ENCODE peak calls at places on chromosomes 1 and 21, in six cellular contexts. L is tibial nerve; C is NB4; Y is type B pancreatic cell; D is effector memory CD4-positive, alpha-beta T cell; X is GM19239. H is an unnamed sample.

GRCh38 chr1:172902861-172903381 is 147.8 kb downstream of the TNFSF18 start:
- DNase-seq in L (no peak), C (no peak), Y (no peak), D (no peak), X (no peak), H (no peak)

GRCh38 chr1:243926803-243927245 is 76.8 kb upstream of the AKT3 start:
- DNase-seq in L (no peak), C (no peak), Y (no peak), D (no peak), X (no peak), H (no peak)

GRCh38 chr1:178093150-178093957 is 550 bp upstream of the RASAL2 start:
- DNase-seq in L (peak), C (peak), Y (peak), D (no peak), X (peak), H (peak)

GRCh38 chr1:201461783-201462441 is 7.1 kb downstream of the PHLDA3 start:
- DNase-seq in L (peak), C (peak), Y (no peak), D (no peak), X (no peak), H (no peak)

GRCh38 chr21:18318156-18318555 is 73.5 kb downstream of the CHODL start:
- DNase-seq in L (no peak), C (no peak), Y (no peak), D (no peak), X (no peak), H (no peak)

GRCh38 chr1:20555025-20555757 is 2.8 kb downstream of the FAM43B start:
- DNase-seq in L (no peak), C (no peak), Y (no peak), D (no peak), X (no peak), H (no peak)

GRCh38 chr1:40431385-40431784 is 18.9 kb upstream of the ZFP69B start:
- DNase-seq in L (no peak), C (no peak), Y (no peak), D (no peak), X (no peak), H (no peak)

GRCh38 chr1:229388876-229389580 is 44.9 kb downstream of the ACTA1 start:
- DNase-seq in L (no peak), C (no peak), Y (no peak), D (no peak), X (no peak), H (no peak)

GRCh38 chr21:26835027-26835713 is 10.0 kb downstream of the ADAMTS1 start:
- DNase-seq in L (no peak), C (no peak), Y (no peak), D (no peak), X (no peak), H (no peak)

GRCh38 chr1:86704972-86705632 is 726 bp downstream of the SH3GLB1 start:
- DNase-seq in L (peak), C (peak), Y (peak), D (peak), X (peak), H (peak)

GRCh38 chr1:206685256-206685748 is 597 bp downstream of the MAPKAPK2 start:
- DNase-seq in L (no peak), C (peak), Y (no peak), D (peak), X (peak), H (peak)

GRCh38 chr1:69737527-69738176 is 169.9 kb downstream of the LRRC7 start:
- DNase-seq in L (peak), C (peak), Y (no peak), D (no peak), X (peak), H (peak)

H was measured in GM10248.